ENCODE peak calls at places on chromosomes 11 and 22, in seven cellular contexts. O is A549, C is K562, N is HCT116, Y is GM23338, W is HepG2, G is GM12878. T is an unnamed sample.

GRCh38 chr22:27043246-27043645 is 385.9 kb downstream of the MIAT start:
- DNase-seq in W (no peak), O (no peak), G (no peak), C (no peak), Y (no peak), N (no peak), T (no peak)

GRCh38 chr11:126307706-126308105 is 3.8 kb downstream of the DCPS start:
- DNase-seq in O (no peak), Y (peak), W (peak), C (peak), N (no peak), G (no peak), T (peak)

GRCh38 chr11:10514210-10514609 is 26.8 kb downstream of the RNF141 start:
- DNase-seq in W (no peak), C (no peak), N (no peak), G (no peak), O (no peak), Y (no peak), T (no peak)

GRCh38 chr11:1705121-1706052 is 8.4 kb downstream of the KRTAP5-6 start:
- DNase-seq in G (no peak), W (no peak), C (no peak), N (no peak), O (no peak), Y (no peak), T (no peak)

GRCh38 chr11:130112071-130112830 is 42.6 kb downstream of the APLP2 start:
- DNase-seq in C (no peak), N (no peak), G (no peak), O (no peak), W (no peak), Y (no peak), T (no peak)

GRCh38 chr11:75264356-75264755 is 23.8 kb downstream of the TPBGL start:
- DNase-seq in O (no peak), W (no peak), N (no peak), C (no peak), G (no peak), Y (no peak), T (no peak)

GRCh38 chr11:77062924-77063323 is 3.8 kb upstream of the CAPN5 start:
- DNase-seq in W (no peak), C (no peak), O (no peak), G (no peak), Y (peak), N (no peak), T (no peak)

GRCh38 chr11:119095066-119095880 is 6.4 kb downstream of the DPAGT1 start:
- DNase-seq in W (peak), G (peak), C (peak), O (peak), N (peak), Y (peak), T (peak)

GRCh38 chr11:48014917-48015316 is 34.6 kb downstream of the PTPRJ start:
- DNase-seq in Y (no peak), O (no peak), C (no peak), N (no peak), W (no peak), G (no peak), T (no peak)

GRCh38 chr22:30697975-30698374 is 3.3 kb downstream of the OSBP2 start:
- DNase-seq in W (no peak), C (peak), G (no peak), Y (no peak), N (no peak), O (no peak), T (no peak)

GRCh38 chr11:11265320-11265719 is 87.7 kb downstream of the CSNK2A3 start:
- DNase-seq in N (no peak), W (no peak), G (no peak), O (no peak), Y (no peak), C (no peak), T (no peak)

GRCh38 chr11:92316410-92316809 is 91.8 kb downstream of the FAT3 start:
- DNase-seq in C (no peak), N (no peak), G (no peak), Y (no peak), O (no peak), W (no peak), T (no peak)

GRCh38 chr22:17366830-17367229 is 2.4 kb upstream of the CECR2 start:
- DNase-seq in C (peak), Y (peak), G (no peak), O (peak), W (no peak), N (peak), T (peak)

GRCh38 chr11:126538071-126538470 is 182.6 kb downstream of the ST3GAL4 start:
- DNase-seq in Y (no peak), G (no peak), N (no peak), C (no peak), W (no peak), O (no peak), T (no peak)

GRCh38 chr22:20949698-20950183 is 17.3 kb upstream of the AIFM3 start:
- DNase-seq in W (peak), G (no peak), N (no peak), C (no peak), O (no peak), Y (no peak), T (no peak)

GRCh38 chr22:44752285-44753188 is at the start of gene ARHGAP8:
- DNase-seq in Y (peak), W (no peak), O (peak), C (no peak), G (no peak), N (no peak), T (peak)

GRCh38 chr22:30178180-30179126 is 68.1 kb downstream of the LIF start:
- DNase-seq in W (no peak), N (peak), O (no peak), G (no peak), Y (no peak), C (no peak), T (no peak)

GRCh38 chr11:108221401-108221800 is 1.0 kb downstream of the NPAT start:
- DNase-seq in W (no peak), Y (peak), G (no peak), N (no peak), O (no peak), C (peak), T (no peak)

GRCh38 chr22:44344407-44344806 is 31.7 kb upstream of the SHISAL1 start:
- DNase-seq in C (no peak), G (no peak), W (no peak), Y (no peak), N (no peak), O (no peak), T (no peak)

GRCh38 chr11:134512061-134512460 is 100.0 kb upstream of the B3GAT1 start:
- DNase-seq in G (no peak), N (no peak), O (no peak), Y (no peak), W (no peak), C (no peak), T (no peak)

GRCh38 chr22:39938509-39938908 is 21.7 kb upstream of the TMA7B start:
- DNase-seq in N (no peak), W (no peak), C (no peak), O (no peak), G (no peak), Y (no peak), T (no peak)

GRCh38 chr11:31690516-31690915 is 120.6 kb downstream of the PAX6 start:
- DNase-seq in C (no peak), Y (no peak), G (no peak), O (no peak), W (no peak), N (no peak), T (no peak)

GRCh38 chr11:70210051-70210501 is 7.0 kb downstream of the FADD start:
- DNase-seq in W (no peak), N (no peak), G (no peak), C (no peak), Y (no peak), O (no peak), T (no peak)

DNA sequence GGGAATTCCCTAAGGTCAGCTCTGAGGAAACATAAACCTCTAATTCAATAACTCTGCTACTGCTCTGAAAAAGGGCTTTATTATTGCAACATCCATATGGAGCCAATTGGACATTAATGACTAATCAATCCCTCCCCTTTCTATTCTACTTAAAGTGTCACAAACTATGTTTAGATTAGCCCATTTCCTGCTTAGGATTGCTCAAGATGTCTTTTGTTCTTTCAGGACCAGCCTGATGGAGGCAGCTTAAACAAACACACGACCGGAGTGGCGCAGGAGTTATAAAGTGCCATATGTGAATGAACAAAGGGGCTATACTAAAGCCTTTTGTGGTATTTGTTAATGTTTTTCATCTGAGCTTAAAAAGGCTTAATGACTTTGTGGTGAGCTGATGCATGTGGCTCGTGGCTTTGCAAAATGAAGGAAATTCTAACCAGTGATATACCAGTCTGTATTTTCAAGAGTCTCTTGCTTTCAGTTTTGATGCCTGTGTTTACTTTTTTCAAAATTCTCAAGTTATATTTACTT is 354.4 kb downstream of the SOX6 start:
- DNase-seq in O (peak), W (peak), Y (peak), G (no peak), C (no peak), N (peak), T (no peak)
- H3K4me2 ChIP-seq in O (peak), W (peak), Y (no peak), G (no peak), C (no peak), N (no peak), T (peak)

DNA sequence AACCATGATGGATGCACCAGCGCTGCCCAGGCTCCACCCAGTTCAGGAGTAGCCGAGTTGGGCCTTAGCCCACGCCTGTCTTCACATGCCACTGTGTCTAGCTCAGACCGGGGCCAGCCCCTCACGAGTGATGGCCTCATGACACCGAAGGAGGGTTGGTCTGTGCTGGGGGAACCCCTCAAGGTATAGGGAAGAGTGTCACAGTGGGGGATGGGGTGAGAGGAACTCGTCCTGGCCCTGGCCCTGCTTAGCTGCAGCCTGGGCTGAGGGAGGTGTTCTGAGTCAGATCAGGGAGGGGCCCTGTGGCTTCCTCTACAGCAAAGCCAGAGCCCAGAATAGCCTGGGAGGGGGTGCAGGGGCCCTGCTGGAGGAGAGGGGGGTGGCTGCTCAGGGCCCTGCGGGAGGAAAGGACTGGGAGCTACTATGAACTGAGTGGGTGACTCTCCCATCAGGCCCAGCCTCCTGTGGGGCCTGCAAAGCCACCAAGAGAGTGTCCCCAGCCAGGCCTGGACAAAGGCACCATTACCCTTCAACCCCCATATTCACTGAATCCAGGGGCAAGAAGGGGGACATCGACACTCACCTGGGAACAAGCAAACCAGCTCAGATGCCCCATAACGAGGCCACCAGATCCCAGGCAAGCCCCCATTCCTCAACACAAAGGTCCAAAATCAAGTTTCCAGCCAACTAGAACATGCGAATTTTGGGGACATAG is 41.2 kb downstream of the IGLL5 start:
- DNase-seq in C (peak), G (peak), O (no peak), N (no peak), Y (no peak), W (no peak), T (no peak)
- TF ChIP-seq REST in C (no peak), G (no peak), O (no peak), N (no peak), Y (no peak), W (no peak), T (no peak)

GRCh38 chr22:21984793-21985192 is 2.2 kb upstream of the TOP3B start:
- DNase-seq in O (no peak), C (peak), Y (peak), N (peak), G (no peak), W (no peak), T (no peak)

GRCh38 chr22:21978564-21979386 is 3.8 kb downstream of the TOP3B start:
- DNase-seq in C (no peak), W (no peak), N (no peak), G (no peak), Y (no peak), O (no peak), T (peak)

GRCh38 chr22:21980547-21980946 is 2.0 kb downstream of the TOP3B start:
- DNase-seq in G (no peak), C (no peak), Y (no peak), W (no peak), O (no peak), N (no peak), T (no peak)

GRCh38 chr22:21982338-21982965 is at the start of gene TOP3B:
- DNase-seq in O (peak), C (peak), N (peak), Y (peak), W (peak), G (peak), T (peak)

DNA sequence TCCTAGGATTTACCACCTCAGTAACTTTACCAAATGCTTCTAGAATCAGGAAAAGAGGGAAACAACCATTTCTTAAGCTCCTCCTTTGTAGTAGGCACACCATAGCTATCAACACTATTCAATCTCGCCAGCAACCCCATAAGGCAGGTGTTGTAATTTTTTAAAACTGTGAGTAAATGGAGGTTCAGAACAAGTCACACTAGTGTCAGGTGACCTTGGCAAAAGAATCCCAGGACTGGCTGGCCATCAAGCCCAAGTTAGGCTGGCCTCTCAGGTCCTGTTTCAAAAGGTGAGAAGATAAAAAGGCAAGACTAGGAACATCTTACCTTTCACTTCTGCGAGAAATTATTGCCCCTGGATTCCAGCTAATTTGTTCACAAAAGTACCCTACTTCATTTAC is 713 bp downstream of the TOP3B start:
- DNase-seq in W (no peak), C (peak), N (no peak), G (no peak), O (no peak), Y (no peak), T (no peak)
- H3K4me2 ChIP-seq in W (peak), C (peak), N (peak), G (peak), O (peak), Y (peak), T (peak)

GRCh38 chr11:44634401-44635281 is 69.2 kb downstream of the CD82 start:
- DNase-seq in Y (peak), W (no peak), C (peak), O (peak), N (peak), G (no peak), T (peak)
- TF ChIP-seq REST in Y (no peak), W (no peak), C (no peak), O (no peak), N (no peak), G (no peak), T (no peak)

GRCh38 chr11:128054323-128054910 is 532.9 kb downstream of the ETS1 start:
- DNase-seq in O (no peak), W (no peak), C (no peak), N (no peak), G (no peak), Y (no peak), T (no peak)
- H3K4me2 ChIP-seq in O (no peak), W (no peak), C (no peak), N (no peak), G (peak), Y (no peak), T (no peak)

GRCh38 chr11:60077216-60077817 is 11.1 kb upstream of the MS4A2 start:
- DNase-seq in G (no peak), N (no peak), O (no peak), W (no peak), Y (no peak), C (no peak), T (no peak)

GRCh38 chr11:60078742-60079141 is 9.7 kb upstream of the MS4A2 start:
- DNase-seq in O (no peak), G (no peak), Y (no peak), W (no peak), N (no peak), C (peak), T (no peak)

GRCh38 chr11:60080523-60080922 is 7.9 kb upstream of the MS4A2 start:
- DNase-seq in N (no peak), C (no peak), O (no peak), Y (no peak), W (no peak), G (no peak), T (no peak)

GRCh38 chr11:60078021-60078420 is 10.4 kb upstream of the MS4A2 start:
- DNase-seq in W (no peak), C (no peak), N (no peak), O (no peak), Y (no peak), G (no peak), T (no peak)
- TF ChIP-seq REST in W (no peak), C (no peak), N (no peak), O (no peak), Y (no peak), G (no peak), T (no peak)

DNA sequence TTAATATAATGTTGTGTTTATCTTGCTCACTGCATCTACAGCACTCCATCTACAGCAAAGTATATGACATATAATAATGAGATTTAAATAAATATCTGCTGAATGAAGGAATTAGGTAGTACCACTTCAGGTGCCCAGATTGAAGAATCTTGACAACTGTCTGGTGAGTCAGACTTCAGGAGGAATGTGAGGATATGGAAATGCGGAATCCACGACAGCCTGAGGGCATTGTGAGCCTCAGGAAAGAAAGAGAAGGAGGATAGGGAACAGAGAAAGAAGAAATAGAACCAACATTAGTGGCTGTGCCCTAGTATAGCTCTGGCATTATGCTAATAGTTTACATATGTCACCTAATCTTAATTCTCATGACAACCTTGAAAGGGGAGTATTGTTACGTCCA is 304.4 kb downstream of the AASDHPPT start:
- DNase-seq in O (no peak), N (no peak), W (no peak), G (no peak), C (no peak), Y (peak), T (no peak)
- H3K4me2 ChIP-seq in O (no peak), N (no peak), W (no peak), G (no peak), C (no peak), Y (no peak), T (no peak)

T was measured in SK-N-SH.